ENCODE peak calls at places on chromosomes 6 and 20, in four cellular contexts. W is right lobe of liver, U is HCT116, Z is IMR-90. B is an unnamed sample. For H3K4me1 and H3K27me3, the result is how much of the 10 kb centered on the place peaks cover.

GRCh38 chr6:150036081-150036480 is 10.7 kb upstream of the RAET1L start:
- DNase-seq in W (no peak), U (no peak), Z (no peak), B (no peak)

GRCh38 chr20:16434087-16434664 is 139.1 kb downstream of the KIF16B start:
- DNase-seq in W (peak), U (peak), Z (peak), B (no peak)

GRCh38 chr6:56101141-56101553 is 146.2 kb downstream of the COL21A1 start:
- DNase-seq in W (no peak), U (peak), Z (peak), B (peak)

GRCh38 chr6:170006524-170007467 is 255.4 kb downstream of the ERMARD start:
- DNase-seq in W (no peak), U (no peak), Z (no peak), B (peak)

GRCh38 chr6:143594647-143595046 is 83.1 kb upstream of the PHACTR2 start:
- DNase-seq in W (no peak), U (no peak), Z (peak), B (no peak)

GRCh38 chr20:32292548-32292947 is 15.1 kb downstream of the KIF3B start:
- DNase-seq in W (no peak), U (no peak), Z (no peak), B (no peak)

GRCh38 chr6:162203287-162203686 is 524.3 kb downstream of the PRKN start:
- DNase-seq in W (no peak), U (no peak), Z (no peak), B (no peak)

GRCh38 chr6:5679696-5680494 is 326.8 kb downstream of the NRN1 start:
- DNase-seq in W (no peak), U (no peak), Z (no peak), B (no peak)

GRCh38 chr6:119575721-119576120 is 226.2 kb upstream of the MAN1A1 start:
- DNase-seq in W (no peak), U (no peak), Z (peak), B (peak)

GRCh38 chr6:106316376-106316769 is 9.2 kb downstream of the ATG5 start:
- DNase-seq in W (no peak), U (no peak), Z (no peak), B (no peak)

GRCh38 chr6:44652551-44652950 is 265.0 kb downstream of the CDC5L start:
- DNase-seq in W (no peak), U (no peak), Z (peak), B (no peak)

GRCh38 chr6:144840619-144841018 is 555.5 kb downstream of the UTRN start:
- DNase-seq in W (no peak), U (no peak), Z (no peak), B (no peak)

GRCh38 chr6:144581807-144582537 is 296.8 kb downstream of the UTRN start:
- DNase-seq in W (no peak), U (peak), Z (peak), B (no peak)

GRCh38 chr6:31900917-31901414 is 920 bp downstream of the ZBTB12 start:
- DNase-seq in W (no peak), U (no peak), Z (no peak), B (no peak)

GRCh38 chr6:130776287-130776925 is 50.8 kb upstream of the SMLR1 start:
- DNase-seq in W (no peak), U (no peak), Z (no peak), B (no peak)

GRCh38 chr6:21586760-21587181 is 6.8 kb upstream of the SOX4 start:
- DNase-seq in W (no peak), U (no peak), Z (no peak), B (no peak)

GRCh38 chr6:21587925-21588811 is 5.4 kb upstream of the SOX4 start:
- DNase-seq in W (peak), U (peak), Z (peak), B (peak)

GRCh38 chr6:21588812-21589811 is 4.4 kb upstream of the SOX4 start:
- DNase-seq in W (peak), U (peak), Z (peak), B (peak)

GRCh38 chr6:21586300-21586699 is 7.3 kb upstream of the SOX4 start:
- DNase-seq in W (no peak), U (no peak), Z (no peak), B (no peak)

DNA sequence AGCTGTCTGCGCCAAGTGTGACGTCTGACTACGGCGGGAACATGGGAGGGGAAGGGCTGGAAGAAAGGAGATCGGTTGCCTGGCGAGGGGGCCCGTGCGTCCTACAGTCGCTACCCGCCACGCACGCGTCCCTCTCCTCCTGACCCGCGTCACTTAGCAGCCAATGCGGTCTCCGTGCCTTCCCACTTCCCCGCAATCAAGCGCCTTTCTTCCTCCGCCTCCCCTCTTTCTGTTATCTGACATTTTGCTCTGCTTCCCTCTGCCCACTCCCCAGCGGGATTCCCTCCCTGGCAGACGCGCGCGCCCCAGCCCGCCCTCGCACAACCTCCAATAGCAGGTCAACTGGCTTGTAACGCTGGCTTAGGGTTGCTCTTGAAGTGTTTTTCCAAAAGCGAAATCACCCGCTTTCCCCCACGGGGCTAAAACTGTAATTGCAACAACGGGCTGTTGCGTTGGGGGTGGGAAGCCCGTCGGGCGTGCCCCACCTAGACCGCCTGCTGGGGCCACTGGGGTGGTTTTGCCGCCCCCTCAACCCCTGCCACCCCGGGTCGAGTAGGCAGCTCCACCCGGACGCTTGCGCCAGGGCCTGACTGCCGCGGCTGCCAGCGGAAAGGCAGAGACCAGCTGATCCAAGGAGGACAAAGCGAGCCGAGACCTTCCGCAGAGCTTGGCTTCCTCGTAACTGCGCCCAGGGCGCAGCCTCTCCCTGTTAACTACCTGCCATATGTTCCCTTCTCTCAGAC is 6.2 kb upstream of the SOX4 start:
- DNase-seq in W (no peak), U (peak), Z (peak), B (peak)
- H3K27ac ChIP-seq in W (peak), U (peak), Z (peak), B (peak)

DNA sequence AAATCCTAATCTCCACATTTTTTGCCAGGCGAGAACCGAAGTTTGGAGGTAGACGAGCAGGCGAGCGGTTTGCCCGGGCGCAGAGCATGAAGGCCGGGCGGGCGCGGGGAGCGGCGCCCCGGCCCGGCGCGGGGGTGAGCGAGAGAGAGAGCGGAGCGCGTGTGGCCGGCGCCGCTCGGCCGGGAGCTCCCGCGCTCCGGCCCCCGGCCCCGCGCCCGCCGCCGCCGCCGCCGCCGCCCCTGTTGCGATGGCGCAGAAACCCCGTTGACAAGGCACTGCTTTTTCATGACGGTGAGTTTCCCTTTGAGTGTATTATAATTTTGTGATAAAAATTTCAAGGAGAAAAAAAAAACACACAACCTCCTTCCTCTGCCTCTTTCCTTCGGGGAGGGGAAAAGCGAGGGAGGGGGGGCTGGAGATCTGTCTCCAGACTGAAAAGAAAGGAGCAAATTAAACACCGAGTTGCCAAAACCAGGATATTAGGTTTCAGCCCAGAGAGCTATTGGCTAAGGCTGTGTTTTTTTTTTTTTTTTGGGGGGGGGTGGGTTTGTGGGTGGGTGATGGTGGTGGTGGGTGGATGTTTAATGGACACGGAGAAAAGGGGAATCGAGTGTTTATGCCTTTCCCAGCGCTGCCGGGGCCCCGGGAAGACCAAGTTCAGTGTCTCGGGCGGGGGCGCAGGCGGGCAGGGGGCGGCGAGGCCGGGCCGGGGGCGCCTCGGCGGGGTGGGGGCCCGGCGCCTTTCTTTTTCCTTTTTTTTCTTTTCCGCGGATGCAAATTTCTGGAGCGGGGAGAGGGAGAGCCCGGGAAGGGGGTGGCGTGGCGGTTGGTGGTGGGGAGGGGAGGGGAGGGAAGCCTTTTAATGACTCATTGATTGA is at the start of gene BICRAL:
- DNase-seq in W (peak), U (peak), Z (peak), B (no peak)
- H3K4me1 ChIP-seq in W (under half), U (half or more), Z (under half), B (under half)

DNA sequence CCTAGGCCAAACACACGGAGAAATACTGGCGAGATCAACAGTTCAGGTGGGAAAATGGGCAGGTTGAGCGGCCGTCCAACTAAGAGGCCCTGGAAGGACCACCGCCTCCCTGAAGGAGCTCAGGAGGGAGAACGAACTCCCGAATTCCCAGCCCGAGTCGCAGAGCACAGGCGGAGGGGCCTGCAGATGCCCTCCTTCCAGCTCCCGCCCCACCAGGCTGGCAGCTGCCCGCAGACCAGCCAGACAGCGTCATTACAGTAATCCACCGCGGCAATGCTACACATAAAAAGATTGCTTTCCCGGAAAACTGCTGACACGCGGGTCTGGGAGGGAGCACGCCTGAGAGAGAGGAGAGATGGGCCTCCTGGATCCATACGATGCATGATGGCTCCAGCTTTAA is 30.5 kb upstream of the SLCO4A1 start:
- DNase-seq in W (no peak), U (no peak), Z (no peak), B (no peak)
- H3K27me3 ChIP-seq in W (under half), U (under half), Z (half or more), B (under half)

GRCh38 chr20:49821381-49821780 is 8.8 kb downstream of the SLC9A8 start:
- DNase-seq in W (no peak), U (no peak), Z (no peak), B (no peak)
- H3K27ac ChIP-seq in W (no peak), U (no peak), Z (no peak), B (no peak)

B was measured in foreskin keratinocyte.